ENCODE peak calls at places on chromosomes 13 and 19, in eight cellular contexts. P is glutamatergic neuron; V is stromal cell of bone marrow; E is stimulated activated CD8-positive, alpha-beta memory T cell treated with anti-CD3 and anti-CD28 coated beads, Interleukin-7, amount 100 ng/mL, for 1 hour; T is tibial artery; M is aorta; X is sciatic nerve; D is activated gamma-delta T cell. A is an unnamed sample.

GRCh38 chr13:109785141-109785891 is 1.1 kb downstream of the IRS2 start:
- DNase-seq in D (peak), V (no peak), E (no peak), P (peak), X (peak), T (peak), M (peak), A (peak)

GRCh38 chr13:80382576-80382975 is 41.6 kb upstream of the SPRY2 start:
- DNase-seq in T (no peak), M (no peak), E (no peak), X (no peak), V (no peak), D (no peak), P (no peak), A (no peak)

GRCh38 chr19:15672580-15673175 is at the start of gene CYP4F12:
- DNase-seq in M (peak), D (no peak), V (no peak), X (peak), E (no peak), T (peak), P (no peak), A (peak)

GRCh38 chr19:45598267-45599011 is 3.6 kb downstream of the GPR4 start:
- DNase-seq in D (no peak), E (no peak), T (no peak), M (no peak), X (no peak), P (no peak), V (no peak), A (no peak)

GRCh38 chr13:29266743-29267142 is 328.7 kb downstream of the SLC7A1 start:
- DNase-seq in V (no peak), E (no peak), X (no peak), T (no peak), D (no peak), M (no peak), P (no peak), A (no peak)

GRCh38 chr13:51760592-51760991 is 43.4 kb downstream of the DHRS12 start:
- DNase-seq in P (no peak), M (peak), D (no peak), T (no peak), E (no peak), V (peak), X (no peak), A (no peak)

GRCh38 chr13:71056581-71056980 is 810.4 kb downstream of the DACH1 start:
- DNase-seq in M (peak), T (no peak), X (no peak), V (no peak), E (no peak), D (no peak), P (no peak), A (no peak)

GRCh38 chr13:95335667-95336066 is 34.4 kb upstream of the ABCC4 start:
- DNase-seq in X (no peak), E (no peak), M (no peak), T (no peak), D (no peak), P (no peak), V (no peak), A (no peak)

GRCh38 chr19:10713317-10713716 is 4.6 kb upstream of the DNM2 start:
- DNase-seq in P (no peak), E (no peak), X (no peak), D (no peak), V (no peak), M (no peak), T (no peak), A (no peak)

GRCh38 chr13:99955747-99956472 is 15.7 kb downstream of the ZIC5 start:
- DNase-seq in V (peak), E (no peak), M (peak), D (no peak), T (no peak), P (no peak), X (no peak), A (no peak)